ENCODE peak calls at places on chromosomes 13 and 19, in eight cellular contexts. G is prostate gland; O is mesenteric fat pad; M is fibroblast of mammary gland; F is hippocampal formation; H is HuH-7; I is NCI-H2081 treated with DMSO at 0.1 percent for 48 hours; P is stimulated activated CD4-positive, alpha-beta T cell treated with anti-CD3 and anti-CD28 coated beads, Interleukin-2, amount 100 ng/mL, for 48 hours. N is an unnamed sample.

GRCh38 chr13:18212873-18213272 is 968.8 kb downstream of the TUBA3C start:
- DNase-seq in G (peak), O (no peak), M (no peak), F (no peak), H (no peak), I (no peak), P (no peak), N (no peak)

GRCh38 chr13:43364210-43365041 is 341.0 kb downstream of the DNAJC15 start:
- DNase-seq in G (no peak), O (no peak), M (peak), F (no peak), H (no peak), I (no peak), P (no peak), N (no peak)

GRCh38 chr19:1580957-1581356 is 11.7 kb downstream of the MBD3 start:
- DNase-seq in G (no peak), O (no peak), M (no peak), F (no peak), H (no peak), I (no peak), P (no peak), N (no peak)

GRCh38 chr13:49996951-49997895 is at the start of gene TRIM13:
- DNase-seq in G (peak), O (peak), M (peak), F (peak), H (peak), I (peak), P (peak), N (peak)

GRCh38 chr13:48636550-48636949 is 17.2 kb upstream of the CYSLTR2 start:
- DNase-seq in G (no peak), O (no peak), M (peak), F (no peak), H (no peak), I (no peak), P (no peak), N (no peak)

GRCh38 chr19:49387936-49388372 is at the start of gene KASH5:
- DNase-seq in G (peak), O (peak), M (peak), F (no peak), H (peak), I (no peak), P (peak), N (peak)

GRCh38 chr19:30374791-30375650 is 2.8 kb downstream of the ZNF536 start:
- DNase-seq in G (no peak), O (peak), M (no peak), F (no peak), H (no peak), I (no peak), P (no peak), N (peak)

GRCh38 chr13:100306042-100306441 is 217.1 kb downstream of the PCCA start:
- DNase-seq in G (no peak), O (no peak), M (no peak), F (no peak), H (no peak), I (no peak), P (no peak), N (no peak)

GRCh38 chr19:18593367-18594095 is 4.9 kb downstream of the REX1BD start:
- DNase-seq in G (no peak), O (no peak), M (no peak), F (no peak), H (no peak), I (no peak), P (no peak), N (no peak)

GRCh38 chr13:38635030-38635429 is 51.8 kb upstream of the FREM2 start:
- DNase-seq in G (no peak), O (no peak), M (no peak), F (no peak), H (no peak), I (no peak), P (no peak), N (no peak)

GRCh38 chr13:24133396-24133795 is 27.1 kb upstream of the SPATA13 start:
- DNase-seq in G (no peak), O (no peak), M (no peak), F (no peak), H (no peak), I (no peak), P (no peak), N (no peak)

GRCh38 chr19:14198384-14199376 is 7.3 kb downstream of the ADGRL1 start:
- DNase-seq in G (no peak), O (no peak), M (no peak), F (no peak), H (no peak), I (no peak), P (no peak), N (peak)

GRCh38 chr13:35157143-35157755 is 215.2 kb downstream of the NBEA start:
- DNase-seq in G (peak), O (no peak), M (peak), F (peak), H (peak), I (peak), P (peak), N (peak)

GRCh38 chr19:18469245-18470107 is 31.5 kb upstream of the ISYNA1 start:
- DNase-seq in G (no peak), O (no peak), M (peak), F (no peak), H (peak), I (no peak), P (peak), N (no peak)

GRCh38 chr13:84985860-84986259 is 813.4 kb downstream of the SLITRK6 start:
- DNase-seq in G (no peak), O (no peak), M (no peak), F (no peak), H (no peak), I (no peak), P (no peak), N (no peak)

GRCh38 chr19:44747739-44748425 is 626 bp upstream of the BCL3 start:
- DNase-seq in G (no peak), O (peak), M (no peak), F (peak), H (peak), I (no peak), P (peak), N (no peak)

GRCh38 chr19:41364546-41365391 is 820 bp upstream of the B9D2 start:
- DNase-seq in G (no peak), O (no peak), M (no peak), F (peak), H (no peak), I (no peak), P (no peak), N (no peak)

GRCh38 chr13:100668408-100668807 is 6.2 kb downstream of the TMTC4 start:
- DNase-seq in G (no peak), O (no peak), M (no peak), F (no peak), H (no peak), I (no peak), P (no peak), N (no peak)

GRCh38 chr19:31294189-31294588 is 55.0 kb downstream of the TSHZ3 start:
- DNase-seq in G (no peak), O (peak), M (no peak), F (no peak), H (no peak), I (no peak), P (no peak), N (no peak)

GRCh38 chr13:113186061-113186900 is 22.2 kb downstream of the PCID2 start:
- DNase-seq in G (no peak), O (no peak), M (peak), F (no peak), H (no peak), I (no peak), P (no peak), N (no peak)

GRCh38 chr19:2561895-2562294 is 86.0 kb downstream of the GADD45B start:
- DNase-seq in G (no peak), O (no peak), M (no peak), F (no peak), H (no peak), I (no peak), P (peak), N (no peak)

GRCh38 chr13:50250403-50250802 is 235.2 kb downstream of the KCNRG start:
- DNase-seq in G (no peak), O (no peak), M (no peak), F (no peak), H (no peak), I (no peak), P (no peak), N (no peak)

GRCh38 chr19:6172074-6172863 is 36.8 kb downstream of the ACSBG2 start:
- DNase-seq in G (no peak), O (no peak), M (no peak), F (no peak), H (no peak), I (no peak), P (no peak), N (no peak)

N was measured in putamen.